ENCODE peak calls at places on chromosomes 16 and 17, in four cellular contexts. N is NCI-H2107, K is GM12865, B is IMR-90. P is an unnamed sample.

GRCh38 chr17:3659541-3660111 is 8.8 kb downstream of the TAX1BP3 start:
- DNase-seq in B (peak; percentile 83), N (no peak), K (no peak), P (no peak)

GRCh38 chr17:75325827-75326586 is 36.8 kb upstream of the SLC25A19 start:
- DNase-seq in B (peak; percentile 35), K (no peak), N (no peak), P (no peak)

GRCh38 chr16:11497851-11498289 is 88.8 kb downstream of the LITAF start:
- DNase-seq in K (no peak), N (no peak), B (peak; percentile 39), P (no peak)

GRCh38 chr17:77741109-77741508 is 217.4 kb upstream of the TNRC6C start:
- DNase-seq in B (no peak), K (peak; percentile 9), N (no peak), P (no peak)

GRCh38 chr17:32335647-32336046 is 6.3 kb downstream of the C17orf75 start:
- DNase-seq in B (peak; percentile 58), N (no peak), K (no peak), P (no peak)

GRCh38 chr16:89409161-89409711 is 81.1 kb downstream of the ANKRD11 start:
- DNase-seq in N (no peak), K (no peak), B (peak; percentile 71), P (no peak)

GRCh38 chr17:48463531-48463930 is 33.5 kb upstream of the SKAP1 start:
- DNase-seq in B (no peak), K (no peak), N (no peak), P (no peak)

GRCh38 chr17:69358688-69359596 is 32.0 kb upstream of the ABCA5 start:
- DNase-seq in N (no peak), B (no peak), K (peak; percentile 67), P (no peak)

GRCh38 chr16:2333772-2334379 is 6.7 kb downstream of the ABCA3 start:
- DNase-seq in K (no peak), N (no peak), B (no peak), P (no peak)

GRCh38 chr16:57540387-57540786 is 2.1 kb upstream of the ADGRG5 start:
- DNase-seq in K (no peak), B (no peak), N (no peak), P (no peak)

GRCh38 chr16:24088767-24089166 is 167.4 kb upstream of the CACNG3 start:
- DNase-seq in B (no peak), N (no peak), K (no peak), P (no peak)

GRCh38 chr16:90020838-90021382 is 1.7 kb upstream of the DBNDD1 start:
- DNase-seq in B (peak; percentile 76), N (no peak), K (peak; percentile 24), P (no peak)

GRCh38 chr16:81901483-81901882 is 109.8 kb downstream of the SDR42E1 start:
- DNase-seq in K (no peak), N (no peak), B (no peak), P (no peak)

GRCh38 chr16:64730261-64730660 is 391.6 kb downstream of the CDH11 start:
- DNase-seq in K (no peak), N (no peak), B (peak; percentile 3), P (no peak)

P was measured in NCI-H1105.